ENCODE peak calls at places on chromosomes 6 and 20, in four cellular contexts. G, I, R and W are unnamed samples.
A peak's percentile ranks its signal among the peaks of the same experiment; 100 is the strongest.

GRCh38 chr6:33205172-33206026 is 944 bp downstream of the HSD17B8 start:
- DNase-seq in G (no peak), I (peak; percentile 76), R (peak; percentile 20), W (no peak)

GRCh38 chr6:90347411-90347841 is 50.8 kb upstream of the BACH2 start:
- DNase-seq in G (no peak), I (peak; percentile 90), R (no peak), W (no peak)

GRCh38 chr20:52748235-52748950 is 223.8 kb upstream of the TSHZ2 start:
- DNase-seq in G (no peak), I (no peak), R (no peak), W (no peak)

GRCh38 chr6:106782524-106783265 is 153.3 kb downstream of the QRSL1 start:
- DNase-seq in G (no peak), I (no peak), R (no peak), W (no peak)

GRCh38 chr6:2976571-2977085 is 5.3 kb upstream of the SERPINB6 start:
- DNase-seq in G (no peak), I (peak; percentile 75), R (no peak), W (no peak)

GRCh38 chr6:135941275-135941674 is 89.8 kb downstream of the PDE7B start:
- DNase-seq in G (no peak), I (no peak), R (no peak), W (no peak)

GRCh38 chr20:39269031-39269461 is 306.9 kb downstream of the DHX35 start:
- DNase-seq in G (peak; percentile 30), I (peak; percentile 41), R (no peak), W (peak; percentile 11)

GRCh38 chr6:129889580-129889979 is 28.5 kb upstream of the TMEM244 start:
- DNase-seq in G (no peak), I (peak; percentile 87), R (peak; percentile 10), W (no peak)

GRCh38 chr6:158204616-158205015 is 36.5 kb downstream of the GTF2H5 start:
- DNase-seq in G (no peak), I (no peak), R (no peak), W (no peak)

GRCh38 chr6:73738367-73739028 is 42.5 kb downstream of the CD109 start:
- DNase-seq in G (no peak), I (no peak), R (no peak), W (no peak)

GRCh38 chr6:346389-347030 is 45.0 kb upstream of the IRF4 start:
- DNase-seq in G (no peak), I (no peak), R (no peak), W (no peak)

GRCh38 chr6:110537208-110538123 is 61.1 kb upstream of the SLC22A16 start:
- DNase-seq in G (no peak), I (peak; percentile 95), R (no peak), W (no peak)

GRCh38 chr20:17655286-17655651 is 26.8 kb downstream of the RRBP1 start:
- DNase-seq in G (no peak), I (no peak), R (no peak), W (no peak)

GRCh38 chr6:146183831-146184230 is 155.0 kb downstream of the GRM1 start:
- DNase-seq in G (no peak), I (no peak), R (no peak), W (no peak)

GRCh38 chr6:47809863-47810262 is 28.0 kb downstream of the OPN5 start:
- DNase-seq in G (no peak), I (no peak), R (no peak), W (no peak)

GRCh38 chr6:44226368-44227137 is 3.2 kb downstream of the SLC29A1 start:
- DNase-seq in G (no peak), I (no peak), R (no peak), W (no peak)

GRCh38 chr6:87926072-87926471 is 121.6 kb upstream of the SPACA1 start:
- DNase-seq in G (no peak), I (no peak), R (no peak), W (no peak)